ENCODE peak calls at places on chromosomes 16 and 17, in five cellular contexts. K is ovary, W is tibial nerve, H is transverse colon, U is GM12878. O is an unnamed sample.
A peak's percentile ranks its signal among the peaks of the same experiment; 100 is the strongest.

GRCh38 chr16:14070877-14071575 is at the start of gene MRTFB:
- DNase-seq in H (peak; percentile 86), K (peak; percentile 88), U (peak; percentile 25), W (peak; percentile 33), O (peak; percentile 88)

GRCh38 chr16:89545044-89545830 is 15.2 kb upstream of the RPL13 start:
- DNase-seq in H (no peak), U (no peak), K (no peak), W (no peak), O (no peak)

GRCh38 chr17:2435181-2435741 is 34.4 kb upstream of the MNT start:
- DNase-seq in W (no peak), U (no peak), K (no peak), H (no peak), O (no peak)

GRCh38 chr17:19533718-19534561 is at the start of gene SLC47A1:
- DNase-seq in K (no peak), W (no peak), U (no peak), H (peak; percentile 20), O (no peak)

GRCh38 chr17:50423553-50424159 is 2.4 kb upstream of the ACSF2 start:
- DNase-seq in K (peak; percentile 25), W (no peak), U (no peak), H (no peak), O (no peak)

GRCh38 chr16:48101069-48101674 is 54.6 kb downstream of the ABCC12 start:
- DNase-seq in W (no peak), K (no peak), H (no peak), U (peak; percentile 74), O (no peak)

GRCh38 chr17:49574283-49574892 is 1.3 kb upstream of the NXPH3 start:
- DNase-seq in U (no peak), H (no peak), W (no peak), K (no peak), O (no peak)

GRCh38 chr17:38601539-38602351 is 4.0 kb downstream of the SRCIN1 start:
- DNase-seq in W (no peak), U (no peak), H (peak; percentile 82), K (no peak), O (no peak)

GRCh38 chr17:76681222-76682137 is 29.3 kb downstream of the MXRA7 start:
- DNase-seq in U (no peak), K (peak; percentile 82), H (peak; percentile 84), W (peak; percentile 60), O (peak; percentile 80)

GRCh38 chr16:85781685-85782370 is 17.5 kb downstream of the EMC8 start:
- DNase-seq in W (no peak), H (peak; percentile 53), K (peak; percentile 41), U (no peak), O (peak; percentile 85)

GRCh38 chr16:67880584-67880983 is 4.1 kb upstream of the NRN1L start:
- DNase-seq in W (no peak), U (no peak), K (no peak), H (no peak), O (no peak)

GRCh38 chr17:35245196-35245486 is 2.3 kb downstream of the SLFN5 start:
- DNase-seq in W (no peak), U (no peak), H (no peak), K (no peak), O (no peak)

GRCh38 chr17:39717660-39718059 is 12.7 kb downstream of the MIEN1 start:
- DNase-seq in H (no peak), U (no peak), K (no peak), W (no peak), O (no peak)

GRCh38 chr17:34979650-34980352 is 511 bp upstream of the LIG3 start:
- DNase-seq in U (no peak), H (no peak), K (no peak), W (no peak), O (no peak)

GRCh38 chr16:86903068-86903467 is 324.7 kb downstream of the FOXL1 start:
- DNase-seq in W (no peak), H (no peak), K (no peak), U (no peak), O (no peak)

GRCh38 chr16:72285324-72285723 is 113.4 kb upstream of the PMFBP1 start:
- DNase-seq in K (no peak), H (no peak), U (no peak), W (no peak), O (no peak)

GRCh38 chr17:301681-302299 is 50.8 kb downstream of the RPH3AL start:
- DNase-seq in U (no peak), K (peak; percentile 18), W (peak; percentile 36), H (peak; percentile 48), O (no peak)

GRCh38 chr16:86700396-86700945 is 122.1 kb downstream of the FOXL1 start:
- DNase-seq in H (no peak), K (no peak), W (no peak), U (no peak), O (no peak)

GRCh38 chr16:14362774-14363371 is 267.2 kb downstream of the PARN start:
- DNase-seq in K (no peak), H (no peak), W (no peak), U (no peak), O (no peak)

GRCh38 chr16:79037429-79038373 is 562.8 kb downstream of the MAF start:
- DNase-seq in U (no peak), K (no peak), H (no peak), W (no peak), O (peak; percentile 55)

GRCh38 chr17:28643979-28644781 is 778 bp downstream of the BLTP2 start:
- DNase-seq in U (no peak), K (no peak), H (peak; percentile 59), W (no peak), O (peak; percentile 59)

GRCh38 chr17:1030684-1031557 is 34.0 kb downstream of the TIMM22 start:
- DNase-seq in U (no peak), W (peak; percentile 44), K (peak; percentile 55), H (no peak), O (no peak)

GRCh38 chr17:56222255-56222654 is 69.0 kb downstream of the ANKFN1 start:
- DNase-seq in W (no peak), U (no peak), H (no peak), K (no peak), O (no peak)

GRCh38 chr17:2903193-2903974 is 107.1 kb downstream of the RAP1GAP2 start:
- DNase-seq in W (no peak), U (no peak), H (no peak), K (no peak), O (peak; percentile 80)

GRCh38 chr16:57862698-57863433 is 60.6 kb upstream of the KIFC3 start:
- DNase-seq in H (peak; percentile 24), K (no peak), U (no peak), W (no peak), O (no peak)
- TF ChIP-seq EP300 in H (no peak), K (no peak), U (no peak), W (no peak), O (no peak)

GRCh38 chr17:59511726-59512125 is 53.7 kb upstream of the DHX40 start:
- DNase-seq in W (no peak), U (no peak), H (no peak), K (no peak), O (no peak)
- TF ChIP-seq EP300 in W (no peak), U (no peak), H (no peak), K (no peak), O (no peak)

DNA sequence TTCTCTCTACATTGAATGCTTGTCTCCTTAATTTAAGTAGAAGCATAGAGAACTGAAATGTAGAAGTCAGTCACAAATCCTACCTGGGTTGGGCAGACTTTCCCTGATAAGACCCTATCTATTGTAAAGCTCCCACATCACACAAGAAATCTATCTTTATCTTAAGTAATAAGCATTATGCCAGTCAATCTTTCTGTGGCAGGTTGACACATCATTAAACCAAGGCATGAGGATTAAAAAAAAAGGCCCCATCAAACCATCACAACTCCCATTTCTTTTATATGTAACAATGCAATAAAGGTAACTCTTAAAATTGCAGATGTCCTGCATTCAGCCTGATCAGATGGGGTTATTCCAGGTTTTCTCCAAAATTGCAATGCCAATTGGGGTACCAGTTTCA is 311.8 kb downstream of the TOX3 start:
- DNase-seq in U (no peak), H (no peak), W (no peak), K (no peak), O (no peak)
- TF ChIP-seq EP300 in U (no peak), H (no peak), W (no peak), K (no peak), O (no peak)

GRCh38 chr17:78358538-78359215 is 1.2 kb downstream of the SOCS3 start:
- DNase-seq in U (no peak), H (peak; percentile 48), W (no peak), K (no peak), O (peak; percentile 48)

GRCh38 chr17:78360371-78361226 is 722 bp upstream of the SOCS3 start:
- DNase-seq in W (peak; percentile 93), U (no peak), H (peak; percentile 97), K (peak; percentile 96), O (peak; percentile 98)

GRCh38 chr17:78359216-78359935 is 501 bp downstream of the SOCS3 start:
- DNase-seq in K (no peak), H (no peak), U (no peak), W (no peak), O (no peak)

GRCh38 chr17:78361227-78361683 is 1.4 kb upstream of the SOCS3 start:
- DNase-seq in H (no peak), W (no peak), U (no peak), K (no peak), O (no peak)

DNA sequence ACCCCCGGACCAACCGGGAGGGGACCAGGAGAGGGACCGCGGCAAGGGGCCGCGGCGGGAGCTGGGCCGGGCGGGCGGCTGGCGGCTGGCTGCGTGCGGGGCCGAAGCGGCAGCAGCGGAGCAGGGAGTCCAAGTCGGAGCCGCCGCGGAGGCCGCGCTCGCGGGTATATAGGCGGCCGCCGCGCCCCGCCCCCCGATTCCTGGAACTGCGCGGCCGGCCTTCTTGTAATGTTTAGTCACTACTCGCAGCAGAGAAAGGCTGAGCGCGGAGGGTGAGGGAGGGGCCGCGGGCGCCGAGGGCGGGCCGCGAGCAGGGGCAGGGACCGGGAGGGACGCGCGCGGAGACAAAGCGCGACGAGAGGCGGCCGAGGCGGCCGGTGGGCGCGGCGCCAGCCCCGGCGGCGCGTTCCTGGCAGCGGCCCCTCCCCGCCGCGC is at the start of gene SOCS3:
- DNase-seq in K (peak; percentile 94), H (peak; percentile 96), W (peak; percentile 95), U (no peak), O (peak; percentile 95)
- TF ChIP-seq EP300 in K (peak; percentile 92), H (peak; percentile 58), W (peak; percentile 95), U (no peak), O (peak; percentile 37)

O was measured in stomach.